ENCODE peak calls at places on chromosomes 3 and 15, in eight cellular contexts. J is NCI-H524, M is cardiac fibroblast, U is T-helper 2 cell, A is fibroblast of mammary gland, Z is NCI-H69, R is RKO, S is HEK293T. F is an unnamed sample.
A peak's percentile ranks its signal among the peaks of the same experiment; 100 is the strongest.

GRCh38 chr3:168161696-168162095 is 66.0 kb upstream of the GOLIM4 start:
- DNase-seq in U (no peak), R (no peak), S (no peak), J (no peak), A (no peak), M (no peak), Z (no peak), F (no peak)

GRCh38 chr15:59294574-59294960 is 78.1 kb downstream of the MYO1E start:
- DNase-seq in R (no peak), J (no peak), Z (peak; percentile 48), U (no peak), S (no peak), M (no peak), A (no peak), F (peak; percentile 46)

GRCh38 chr3:65479967-65480366 is 558.8 kb downstream of the MAGI1 start:
- DNase-seq in Z (no peak), A (peak; percentile 13), S (no peak), M (peak; percentile 33), U (no peak), R (no peak), J (no peak), F (no peak)

GRCh38 chr15:74261685-74262084 is 25.6 kb downstream of the CCDC33 start:
- DNase-seq in R (no peak), S (no peak), Z (peak; percentile 36), A (no peak), U (no peak), M (no peak), J (no peak), F (no peak)

GRCh38 chr3:135926664-135927063 is 38.9 kb upstream of the PPP2R3A start:
- DNase-seq in M (no peak), J (no peak), Z (no peak), S (no peak), U (no peak), R (no peak), A (no peak), F (no peak)

GRCh38 chr3:168933614-168934013 is 729.9 kb downstream of the MECOM start:
- DNase-seq in J (no peak), A (peak; percentile 10), M (peak; percentile 3), Z (no peak), R (no peak), S (no peak), U (no peak), F (no peak)

GRCh38 chr3:40741729-40742128 is 217.0 kb downstream of the ZNF621 start:
- DNase-seq in Z (no peak), M (peak; percentile 50), A (peak; percentile 78), R (no peak), S (no peak), J (no peak), U (no peak), F (no peak)

GRCh38 chr15:65305144-65305758 is 774 bp downstream of the RNU5B-1 start:
- DNase-seq in S (peak; percentile 46), J (no peak), R (no peak), M (no peak), Z (peak; percentile 95), U (no peak), A (no peak), F (no peak)

GRCh38 chr3:42264399-42265058 is 1.5 kb downstream of the CCK start:
- DNase-seq in Z (no peak), A (peak; percentile 35), M (peak; percentile 20), J (peak; percentile 29), U (no peak), S (no peak), R (no peak), F (peak; percentile 50)

GRCh38 chr3:15271030-15271429 is 61.4 kb downstream of the SH3BP5 start:
- DNase-seq in J (no peak), S (no peak), A (no peak), M (no peak), U (no peak), R (no peak), Z (peak; percentile 2), F (no peak)

GRCh38 chr15:79849789-79850188 is 47.0 kb downstream of the MTHFS start:
- DNase-seq in S (peak; percentile 39), M (peak; percentile 58), A (peak; percentile 52), U (no peak), Z (peak; percentile 43), R (peak; percentile 38), J (no peak), F (peak; percentile 41)

GRCh38 chr3:110932515-110933095 is 139.0 kb upstream of the NECTIN3 start:
- DNase-seq in R (no peak), A (peak; percentile 12), Z (peak; percentile 64), M (peak; percentile 20), J (peak; percentile 33), S (no peak), U (no peak), F (peak; percentile 83)

GRCh38 chr3:12796171-12797123 is at the start of gene CAND2:
- DNase-seq in Z (peak; percentile 74), M (peak; percentile 49), J (peak; percentile 14), A (peak; percentile 36), R (no peak), U (peak; percentile 19), S (peak; percentile 74), F (peak; percentile 71)

GRCh38 chr3:194808709-194809108 is 123.0 kb downstream of the FAM43A start:
- DNase-seq in A (peak; percentile 93), S (no peak), J (no peak), R (peak; percentile 25), U (no peak), Z (peak; percentile 56), M (peak; percentile 30), F (peak; percentile 7)

GRCh38 chr3:23533596-23534386 is 272.0 kb upstream of the UBE2E1 start:
- DNase-seq in M (no peak), R (no peak), S (no peak), J (no peak), Z (no peak), U (no peak), A (no peak), F (no peak)

GRCh38 chr15:63593705-63594671 is 3.2 kb upstream of the FBXL22 start:
- DNase-seq in S (no peak), J (no peak), Z (no peak), A (peak; percentile 28), R (peak; percentile 29), U (no peak), M (no peak), F (no peak)

GRCh38 chr15:65939901-65940617 is 70.8 kb downstream of the RAB11A start:
- DNase-seq in R (peak; percentile 64), J (no peak), U (no peak), A (peak; percentile 92), Z (peak; percentile 72), M (peak; percentile 77), S (no peak), F (peak; percentile 93)

GRCh38 chr15:62644216-62644873 is 398.2 kb upstream of the TPM1 start:
- DNase-seq in U (no peak), A (no peak), M (no peak), S (no peak), R (no peak), Z (no peak), J (no peak), F (no peak)

GRCh38 chr3:144053121-144053520 is 81.5 kb downstream of the DIPK2A start:
- DNase-seq in M (peak; percentile 27), S (no peak), U (no peak), Z (peak; percentile 48), A (peak; percentile 69), R (no peak), J (no peak), F (peak; percentile 57)

GRCh38 chr3:113132571-113132996 is 78.8 kb upstream of the BOC start:
- DNase-seq in Z (no peak), J (no peak), R (no peak), M (peak; percentile 29), U (no peak), A (peak; percentile 81), S (no peak), F (peak; percentile 4)

GRCh38 chr3:34020221-34020620 is 221.8 kb downstream of the PDCD6IP start:
- DNase-seq in U (no peak), M (no peak), Z (no peak), S (no peak), R (no peak), A (no peak), J (no peak), F (no peak)

GRCh38 chr3:64815195-64815627 is 127.4 kb upstream of the ADAMTS9 start:
- DNase-seq in U (no peak), S (no peak), R (no peak), J (no peak), Z (no peak), M (peak; percentile 79), A (peak; percentile 32), F (peak; percentile 19)

GRCh38 chr3:14432996-14433572 is 30.7 kb downstream of the SLC6A6 start:
- DNase-seq in J (no peak), M (no peak), U (no peak), A (no peak), S (no peak), R (no peak), Z (peak; percentile 36), F (no peak)

GRCh38 chr3:13346481-13347389 is 73.4 kb downstream of the NUP210 start:
- DNase-seq in A (no peak), Z (no peak), M (peak; percentile 7), U (peak; percentile 68), R (no peak), J (no peak), S (no peak), F (no peak)

GRCh38 chr3:11658180-11658579 is 14.5 kb upstream of the VGLL4 start:
- DNase-seq in J (no peak), U (no peak), A (no peak), R (no peak), Z (no peak), S (no peak), M (no peak), F (no peak)

GRCh38 chr15:67812232-67812631 is 13.1 kb upstream of the SKOR1 start:
- DNase-seq in U (no peak), Z (no peak), S (no peak), J (no peak), R (no peak), M (no peak), A (no peak), F (no peak)

GRCh38 chr3:182413682-182414081 is 379.6 kb upstream of the ATP11B start:
- DNase-seq in M (no peak), S (no peak), A (no peak), R (no peak), J (no peak), U (no peak), Z (peak; percentile 17), F (no peak)

GRCh38 chr3:162677475-162677874 is 1180.9 kb downstream of the OTOL1 start:
- DNase-seq in S (no peak), Z (no peak), J (no peak), U (no peak), M (no peak), R (no peak), A (no peak), F (no peak)

GRCh38 chr3:18669374-18669773 is 244.2 kb upstream of the SATB1 start:
- DNase-seq in U (no peak), M (no peak), A (no peak), J (no peak), Z (no peak), R (no peak), S (no peak), F (no peak)

GRCh38 chr3:16338999-16339398 is 74.0 kb downstream of the OXNAD1 start:
- DNase-seq in A (peak; percentile 98), R (peak; percentile 52), J (peak; percentile 42), S (no peak), M (peak; percentile 96), U (peak; percentile 41), Z (peak; percentile 51), F (peak; percentile 97)

GRCh38 chr3:2847062-2847841 is 262.9 kb downstream of the IL5RA start:
- DNase-seq in M (no peak), U (no peak), A (no peak), S (no peak), R (no peak), Z (no peak), J (no peak), F (no peak)

GRCh38 chr15:94230436-94230885 is 900 bp upstream of the MCTP2 start:
- DNase-seq in J (no peak), M (no peak), U (no peak), Z (no peak), A (peak; percentile 21), S (no peak), R (peak; percentile 62), F (no peak)

GRCh38 chr15:48638966-48639365 is 6.5 kb downstream of the FBN1 start:
- DNase-seq in S (no peak), A (no peak), J (no peak), Z (no peak), M (no peak), R (no peak), U (no peak), F (no peak)

GRCh38 chr3:135982922-135983581 is 17.5 kb downstream of the PPP2R3A start:
- DNase-seq in U (no peak), J (no peak), A (peak; percentile 87), Z (no peak), S (no peak), M (no peak), R (peak; percentile 73), F (peak; percentile 71)

F was measured in foreskin fibroblast.